ENCODE peak calls at places on chromosome 15, in four cellular contexts. U is breast epithelium, M is GM12865, L is AG09309. X is an unnamed sample.

GRCh38 chr15:79140846-79141570 is 50.4 kb upstream of the RASGRF1 start:
- DNase-seq in U (no peak), M (no peak), L (no peak), X (no peak)

GRCh38 chr15:49075876-49076275 is 29.6 kb upstream of the SECISBP2L start:
- DNase-seq in U (no peak), M (no peak), L (no peak), X (no peak)

GRCh38 chr15:70362350-70362749 is 264.6 kb upstream of the TLE3 start:
- DNase-seq in U (no peak), M (no peak), L (no peak), X (peak)

GRCh38 chr15:88238618-88239430 is 17.7 kb downstream of the NTRK3 start:
- DNase-seq in U (no peak), M (no peak), L (peak), X (peak)

GRCh38 chr15:48414015-48414414 is 82.8 kb downstream of the DUT start:
- DNase-seq in U (no peak), M (no peak), L (peak), X (no peak)

GRCh38 chr15:78709263-78709882 is 68.4 kb upstream of the CHRNB4 start:
- DNase-seq in U (peak), M (peak), L (no peak), X (peak)

GRCh38 chr15:40584191-40584590 is 9.9 kb upstream of the KNL1 start:
- DNase-seq in U (no peak), M (no peak), L (no peak), X (no peak)

GRCh38 chr15:81334768-81335447 is 11.0 kb upstream of the STARD5 start:
- DNase-seq in U (no peak), M (no peak), L (peak), X (no peak)

GRCh38 chr15:57873564-57874209 is 167.2 kb downstream of the POLR2M start:
- DNase-seq in U (no peak), M (no peak), L (no peak), X (no peak)

GRCh38 chr15:76793162-76793561 is 112.0 kb downstream of the SCAPER start:
- DNase-seq in U (no peak), M (no peak), L (no peak), X (no peak)

GRCh38 chr15:93235926-93236781 is 147.1 kb upstream of the RGMA start:
- DNase-seq in U (no peak), M (no peak), L (no peak), X (no peak)

GRCh38 chr15:69760890-69761568 is 308.4 kb downstream of the RPLP1 start:
- DNase-seq in U (no peak), M (peak), L (peak), X (no peak)

GRCh38 chr15:94258246-94258645 is 26.9 kb downstream of the MCTP2 start:
- DNase-seq in U (no peak), M (peak), L (no peak), X (no peak)

GRCh38 chr15:68213991-68214837 is 9.1 kb upstream of the CALML4 start:
- DNase-seq in U (no peak), M (no peak), L (no peak), X (peak)

GRCh38 chr15:75167588-75168076 is 34.0 kb upstream of the C15orf39 start:
- DNase-seq in U (peak), M (no peak), L (no peak), X (no peak)

GRCh38 chr15:32802296-32802936 is 84.6 kb downstream of the GREM1 start:
- DNase-seq in U (no peak), M (no peak), L (peak), X (no peak)

GRCh38 chr15:68378595-68378994 is 53.4 kb downstream of the ITGA11 start:
- DNase-seq in U (no peak), M (no peak), L (no peak), X (no peak)

GRCh38 chr15:20294651-20295237 is 246.9 kb downstream of the GOLGA6L6 start:
- DNase-seq in U (no peak), M (no peak), L (no peak), X (peak)

GRCh38 chr15:60320365-60320764 is 77.4 kb downstream of the ANXA2 start:
- DNase-seq in U (no peak), M (no peak), L (no peak), X (no peak)

GRCh38 chr15:32844118-32844711 is 126.4 kb downstream of the GREM1 start:
- DNase-seq in U (no peak), M (peak), L (no peak), X (no peak)

GRCh38 chr15:45729146-45729545 is 94.3 kb downstream of the SQOR start:
- DNase-seq in U (no peak), M (no peak), L (no peak), X (no peak)

GRCh38 chr15:63173116-63173470 is 15.8 kb upstream of the RPS27L start:
- DNase-seq in U (no peak), M (no peak), L (no peak), X (no peak)

GRCh38 chr15:41881925-41882688 is 11.7 kb downstream of the SPTBN5 start:
- DNase-seq in U (no peak), M (no peak), L (no peak), X (no peak)
- H3K4me3 ChIP-seq in U (peak), M (no peak), L (no peak), X (no peak)

GRCh38 chr15:84079885-84080777 is 155.4 kb upstream of the GOLGA6L4 start:
- DNase-seq in U (no peak), M (peak), L (no peak), X (peak)
- H3K4me3 ChIP-seq in U (peak), M (peak), L (peak), X (peak)

DNA sequence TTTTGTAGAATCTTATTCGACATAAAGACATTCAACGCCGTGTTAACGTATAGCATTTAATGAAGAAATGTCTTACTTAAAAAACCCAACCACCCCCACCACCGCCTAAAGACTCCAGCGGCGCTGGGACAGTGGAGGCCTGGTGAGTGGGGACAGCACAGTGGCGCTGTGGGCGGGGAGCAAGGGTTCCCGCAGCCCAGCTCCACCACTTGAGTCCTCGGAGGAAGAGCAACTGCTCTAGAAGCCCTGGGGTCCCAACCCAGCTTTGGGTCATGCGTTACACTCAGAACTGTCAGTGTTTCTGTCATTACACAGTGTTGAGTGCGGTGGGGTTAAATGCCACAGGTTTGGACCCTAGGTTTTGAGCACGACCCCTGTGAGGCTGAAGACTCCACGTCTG is 62.1 kb downstream of the CHSY1 start:
- DNase-seq in U (no peak), M (no peak), L (no peak), X (no peak)
- H3K4me3 ChIP-seq in U (peak), M (no peak), L (no peak), X (no peak)

GRCh38 chr15:38068600-38068999 is 134.2 kb downstream of the TMCO5A start:
- DNase-seq in U (no peak), M (no peak), L (no peak), X (no peak)

GRCh38 chr15:38069506-38069905 is 135.1 kb downstream of the TMCO5A start:
- DNase-seq in U (no peak), M (peak), L (no peak), X (no peak)

GRCh38 chr15:38066612-38067011 is 132.2 kb downstream of the TMCO5A start:
- DNase-seq in U (no peak), M (no peak), L (no peak), X (no peak)

GRCh38 chr15:38070778-38071177 is 136.3 kb downstream of the TMCO5A start:
- DNase-seq in U (no peak), M (no peak), L (no peak), X (no peak)

DNA sequence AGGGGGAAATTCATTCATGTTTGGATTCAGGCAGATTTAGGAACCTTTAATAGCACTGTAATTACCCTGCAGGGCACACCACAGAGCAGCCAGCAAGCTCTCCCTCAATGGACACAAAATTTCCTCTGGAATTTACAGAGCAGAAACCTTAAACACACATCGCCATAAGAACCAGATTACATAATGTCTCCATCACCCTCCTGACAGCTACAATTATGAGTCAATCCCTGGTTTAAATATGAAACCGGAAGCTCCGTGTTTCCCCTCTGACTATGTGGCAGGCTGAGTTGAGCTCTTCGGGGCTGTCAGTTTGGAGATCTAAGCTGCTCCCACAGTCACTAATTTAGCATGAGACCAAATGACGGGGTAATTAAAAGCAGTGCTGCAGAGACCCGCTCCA is 134.6 kb downstream of the TMCO5A start:
- DNase-seq in U (no peak), M (peak), L (no peak), X (no peak)
- H3K4me3 ChIP-seq in U (peak), M (no peak), L (peak), X (no peak)

GRCh38 chr15:26970712-26971210 is at the start of gene GABRG3:
- DNase-seq in U (no peak), M (no peak), L (no peak), X (no peak)
- H3K4me3 ChIP-seq in U (peak), M (no peak), L (no peak), X (no peak)

X was measured in aorta.